ENCODE peak calls at places on chromosomes 12 and 14, in eight cellular contexts. L, U, I, N, S, P, F and R are unnamed samples.

GRCh38 chr14:64421166-64421565 is 33.0 kb downstream of the MTHFD1 start:
- DNase-seq in F (no peak), S (no peak), U (no peak), I (no peak), P (no peak), L (no peak), N (peak; percentile 79), R (no peak)

GRCh38 chr14:76564471-76565119 is 188.7 kb downstream of the ESRRB start:
- DNase-seq in L (no peak), F (peak; percentile 34), N (no peak), P (no peak), I (peak; percentile 42), U (no peak), S (peak; percentile 19), R (peak; percentile 27)

GRCh38 chr14:101347893-101348777 is 213.2 kb upstream of the DIO3 start:
- DNase-seq in N (no peak), I (peak; percentile 29), L (no peak), F (no peak), U (no peak), S (no peak), P (no peak), R (no peak)

GRCh38 chr12:114306646-114307045 is 99.3 kb downstream of the TBX5 start:
- DNase-seq in U (no peak), S (no peak), I (no peak), L (no peak), F (no peak), P (no peak), N (peak; percentile 49), R (no peak)

GRCh38 chr12:115541891-115542361 is 735.6 kb downstream of the MED13L start:
- DNase-seq in F (no peak), L (no peak), I (no peak), S (no peak), U (no peak), N (no peak), P (no peak), R (no peak)

GRCh38 chr12:55842681-55843429 is at the start of gene MMP19:
- DNase-seq in S (no peak), U (no peak), I (peak; percentile 40), L (no peak), P (no peak), F (no peak), N (peak; percentile 74), R (no peak)

GRCh38 chr12:112524676-112525425 is 106.1 kb downstream of the PTPN11 start:
- DNase-seq in L (no peak), N (peak; percentile 73), U (no peak), F (no peak), P (no peak), I (no peak), S (peak; percentile 31), R (no peak)

GRCh38 chr14:67837011-67837624 is 17.5 kb downstream of the RAD51B start:
- DNase-seq in F (peak; percentile 71), I (no peak), U (peak; percentile 41), N (peak; percentile 48), L (peak; percentile 62), S (peak; percentile 29), P (no peak), R (peak; percentile 18)

GRCh38 chr14:71049435-71050147 is 142.3 kb downstream of the PCNX1 start:
- DNase-seq in I (no peak), S (no peak), U (no peak), P (no peak), N (no peak), L (no peak), F (no peak), R (no peak)

GRCh38 chr12:1716911-1717310 is 26.0 kb downstream of the ADIPOR2 start:
- DNase-seq in S (no peak), N (no peak), F (no peak), P (no peak), U (no peak), L (no peak), I (no peak), R (no peak)

GRCh38 chr12:80222261-80222660 is 122.9 kb downstream of the OTOGL start:
- DNase-seq in U (no peak), P (no peak), F (no peak), L (no peak), N (no peak), S (no peak), I (no peak), R (no peak)

GRCh38 chr12:34298971-34299801 is 276.9 kb downstream of the ALG10 start:
- DNase-seq in L (no peak), P (no peak), F (no peak), U (no peak), S (no peak), I (no peak), N (no peak), R (no peak)

GRCh38 chr12:78330131-78330530 is 499.4 kb downstream of the NAV3 start:
- DNase-seq in L (no peak), I (no peak), F (no peak), P (no peak), N (no peak), U (no peak), S (no peak), R (no peak)

GRCh38 chr12:78331764-78332163 is 501.1 kb downstream of the NAV3 start:
- DNase-seq in N (no peak), P (no peak), L (no peak), U (no peak), S (no peak), F (no peak), I (no peak), R (no peak)

DNA sequence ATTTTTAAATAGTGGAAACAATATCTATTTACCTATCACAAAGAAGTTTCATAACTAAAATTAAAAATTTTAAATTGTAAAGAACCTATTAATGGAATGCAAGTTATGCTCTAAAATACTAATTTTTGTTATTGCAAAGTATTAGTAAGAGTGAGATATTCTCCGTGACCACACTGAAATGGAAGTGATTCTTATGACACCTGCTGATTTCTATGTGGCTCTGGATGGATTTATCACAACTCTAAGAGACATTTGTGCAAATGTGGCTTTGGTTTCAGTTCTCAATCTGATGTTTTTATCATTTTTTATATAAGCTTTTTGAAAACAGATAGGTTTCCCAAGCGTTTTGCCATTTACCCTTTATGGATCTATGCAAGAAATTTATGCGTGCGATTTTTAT is 497.8 kb downstream of the NAV3 start:
- DNase-seq in S (no peak), N (no peak), I (no peak), F (no peak), U (no peak), L (no peak), P (no peak), R (no peak)
- H3K4me1 ChIP-seq in S (no peaks in the 10 kb centered on the region), N (no peaks in the 10 kb centered on the region), I (no peaks in the 10 kb centered on the region), F (no peaks in the 10 kb centered on the region), U (no peaks in the 10 kb centered on the region), L (no peaks in the 10 kb centered on the region), P (no peaks in the 10 kb centered on the region), R (no peaks in the 10 kb centered on the region)

GRCh38 chr14:24335461-24336146 is 733 bp upstream of the ADCY4 start:
- DNase-seq in I (no peak), F (no peak), S (no peak), P (no peak), U (no peak), L (no peak), N (no peak), R (no peak)
- H3K4me1 ChIP-seq in I (peaks cover 57% of the 10 kb centered on the region), F (peaks cover 7% of the 10 kb centered on the region), S (peaks cover 3% of the 10 kb centered on the region), P (peaks cover 29% of the 10 kb centered on the region), U (peaks cover 31% of the 10 kb centered on the region), L (peaks cover 68% of the 10 kb centered on the region), N (peaks cover 7% of the 10 kb centered on the region), R (peaks cover 3% of the 10 kb centered on the region)

DNA sequence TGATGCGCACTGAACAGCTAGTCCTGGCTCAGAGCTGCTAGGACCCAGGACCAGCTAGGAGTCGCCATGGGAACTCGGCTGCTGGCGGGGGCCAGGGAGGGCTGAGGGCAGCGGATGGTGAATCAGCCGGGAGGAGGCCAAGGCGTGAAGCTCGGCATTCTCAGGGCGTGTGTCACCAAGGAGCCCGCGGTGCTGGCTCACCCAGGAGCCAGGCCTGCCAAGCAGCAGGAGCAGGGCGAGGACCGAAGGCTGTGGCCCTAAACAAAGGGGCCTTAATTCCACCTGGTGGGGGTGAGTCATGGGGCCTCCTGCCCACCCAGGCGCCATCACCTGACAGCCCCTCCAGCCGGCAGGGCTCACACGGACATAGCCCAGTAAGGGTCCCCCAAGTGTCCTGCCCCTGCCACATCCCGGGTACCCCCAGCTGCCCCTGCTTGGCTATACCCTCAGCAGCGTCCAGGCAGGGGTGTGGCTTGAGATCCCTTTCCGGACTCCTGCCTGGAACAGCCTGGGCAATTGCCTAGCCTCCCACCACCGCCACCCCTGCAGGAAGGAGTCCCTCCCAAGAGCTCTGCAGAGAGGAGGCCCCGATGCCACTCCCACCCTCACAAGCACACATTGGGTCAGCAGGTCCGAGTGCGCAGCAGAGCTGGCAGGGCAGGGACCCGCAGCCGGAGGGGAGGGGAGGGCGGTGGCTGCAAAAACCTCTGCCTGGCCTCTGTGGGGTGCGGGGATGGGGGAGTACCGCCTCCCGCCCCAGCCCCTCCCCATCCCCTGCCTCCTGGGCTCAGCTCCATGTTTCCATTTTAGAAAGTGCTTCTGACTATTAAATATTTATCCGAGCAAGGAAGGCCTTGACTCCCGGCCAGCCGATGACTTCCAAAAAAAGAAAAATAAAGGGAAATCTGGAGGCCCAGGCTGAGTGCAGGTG is 4.7 kb downstream of the AHNAK2 start:
- DNase-seq in U (peak; percentile 82), I (peak; percentile 89), S (peak; percentile 85), L (no peak), P (peak; percentile 96), F (no peak), N (peak; percentile 93), R (no peak)
- H3K4me1 ChIP-seq in U (peaks cover 47% of the 10 kb centered on the region), I (peaks cover 86% of the 10 kb centered on the region), S (peaks cover 81% of the 10 kb centered on the region), L (peaks cover 7% of the 10 kb centered on the region), P (peaks cover 65% of the 10 kb centered on the region), F (peaks cover 4% of the 10 kb centered on the region), N (peaks cover 83% of the 10 kb centered on the region), R (peaks cover 5% of the 10 kb centered on the region)

GRCh38 chr12:89706551-89707348 is 1.9 kb downstream of the ATP2B1 start:
- DNase-seq in L (no peak), U (no peak), N (peak; percentile 14), P (no peak), I (no peak), F (peak; percentile 3), S (peak; percentile 53), R (no peak)
- H3K4me1 ChIP-seq in L (peaks cover 50% of the 10 kb centered on the region), U (peaks cover 2% of the 10 kb centered on the region), N (peaks cover 4% of the 10 kb centered on the region), P (peaks cover 25% of the 10 kb centered on the region), I (peaks cover 13% of the 10 kb centered on the region), F (no peaks in the 10 kb centered on the region), S (peaks cover 53% of the 10 kb centered on the region), R (no peaks in the 10 kb centered on the region)

DNA sequence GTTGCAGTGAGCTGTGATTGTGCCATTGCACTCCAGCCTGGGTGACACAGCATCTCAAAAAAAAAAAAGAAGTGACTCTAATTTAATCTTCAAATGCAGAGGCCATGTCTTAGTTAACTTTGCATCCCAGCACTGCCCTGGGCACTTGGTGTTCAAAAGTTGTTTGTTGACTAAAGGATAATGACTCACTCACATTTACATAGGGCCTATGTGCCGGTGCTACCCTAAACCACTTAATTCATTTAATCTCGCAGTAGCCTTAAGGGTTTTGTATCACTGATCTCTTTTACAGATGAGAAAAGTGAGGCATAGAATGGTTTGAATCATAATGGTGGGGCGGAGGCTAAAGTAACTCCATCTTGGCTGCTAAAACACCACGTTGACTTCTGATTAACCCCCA is 23.7 kb downstream of the MFAP5 start:
- DNase-seq in L (no peak), S (no peak), P (no peak), F (no peak), N (no peak), U (no peak), I (no peak), R (no peak)
- H3K4me1 ChIP-seq in L (peaks cover 3% of the 10 kb centered on the region), S (no peaks in the 10 kb centered on the region), P (peaks cover 17% of the 10 kb centered on the region), F (no peaks in the 10 kb centered on the region), N (no peaks in the 10 kb centered on the region), U (no peaks in the 10 kb centered on the region), I (no peaks in the 10 kb centered on the region), R (no peaks in the 10 kb centered on the region)

GRCh38 chr12:120688527-120689071 is 1.6 kb downstream of the MLEC start:
- DNase-seq in L (no peak), F (peak; percentile 18), I (no peak), S (no peak), N (peak; percentile 31), U (no peak), P (no peak), R (no peak)
- H3K4me1 ChIP-seq in L (peaks cover 30% of the 10 kb centered on the region), F (peaks cover 25% of the 10 kb centered on the region), I (peaks cover 55% of the 10 kb centered on the region), S (peaks cover 61% of the 10 kb centered on the region), N (peaks cover 60% of the 10 kb centered on the region), U (peaks cover 7% of the 10 kb centered on the region), P (peaks cover 22% of the 10 kb centered on the region), R (peaks cover 3% of the 10 kb centered on the region)